ENCODE peak calls at places on chromosomes 3 and 15, in ten cellular contexts. V is psoas muscle; Z is heart right ventricle; F is CD4-positive, CD25-positive, alpha-beta regulatory T cell; P is H9; D is mesendoderm; S is CD4-positive, alpha-beta memory T cell; G is lower lobe of right lung; O is breast epithelium; B is tibial nerve. N is an unnamed sample.
A peak's percentile ranks its signal among the peaks of the same experiment; 100 is the strongest.

GRCh38 chr15:77702211-77702957 is 69.7 kb upstream of the LINGO1 start:
- DNase-seq in S (no peak), D (peak; percentile 89), P (peak; percentile 87), Z (peak; percentile 19), O (no peak), F (no peak), B (no peak), G (no peak), V (no peak), N (no peak)

GRCh38 chr15:65532738-65533051 is 2.4 kb downstream of the HACD3 start:
- DNase-seq in D (no peak), Z (no peak), B (no peak), O (no peak), F (no peak), G (no peak), V (no peak), S (no peak), P (no peak), N (no peak)

GRCh38 chr15:70741107-70741511 is 22.2 kb downstream of the UACA start:
- DNase-seq in G (no peak), S (no peak), D (no peak), Z (peak; percentile 71), B (peak; percentile 83), V (peak; percentile 66), F (no peak), P (no peak), O (peak; percentile 70), N (no peak)

GRCh38 chr3:65356331-65357286 is 668.8 kb upstream of the ADAMTS9 start:
- DNase-seq in G (no peak), O (no peak), F (no peak), B (no peak), P (peak; percentile 68), D (peak; percentile 85), Z (peak; percentile 13), V (no peak), S (no peak), N (no peak)

GRCh38 chr15:26889298-26889898 is 22.5 kb downstream of the GABRA5 start:
- DNase-seq in V (no peak), F (peak; percentile 11), Z (peak; percentile 30), S (peak; percentile 25), G (no peak), D (peak; percentile 63), O (peak; percentile 30), B (peak; percentile 66), P (no peak), N (peak; percentile 7)

GRCh38 chr15:95051881-95052280 is 820.5 kb downstream of the MCTP2 start:
- DNase-seq in D (no peak), V (no peak), B (no peak), Z (no peak), G (no peak), S (no peak), O (no peak), P (no peak), F (no peak), N (no peak)

GRCh38 chr15:29727871-29728270 is 94.4 kb downstream of the TJP1 start:
- DNase-seq in O (no peak), F (no peak), S (no peak), D (no peak), B (no peak), P (no peak), G (no peak), V (no peak), Z (no peak), N (no peak)

GRCh38 chr3:101017048-101017447 is 23.8 kb upstream of the ABI3BP start:
- DNase-seq in O (no peak), V (no peak), F (no peak), D (no peak), S (no peak), Z (no peak), G (no peak), B (no peak), P (no peak), N (no peak)

GRCh38 chr3:159865042-159865579 is 123.5 kb upstream of the IL12A start:
- DNase-seq in F (no peak), Z (no peak), D (no peak), V (no peak), P (no peak), S (no peak), O (no peak), B (no peak), G (no peak), N (no peak)

GRCh38 chr3:115512565-115513410 is 110.5 kb upstream of the GAP43 start:
- DNase-seq in V (no peak), F (no peak), G (peak; percentile 48), D (peak; percentile 96), B (no peak), P (peak; percentile 89), O (no peak), S (peak; percentile 4), Z (no peak), N (no peak)

GRCh38 chr3:104566054-104566453 is 800.7 kb upstream of the ALCAM start:
- DNase-seq in V (no peak), B (no peak), F (no peak), S (no peak), Z (no peak), D (no peak), P (no peak), O (no peak), G (no peak), N (no peak)

GRCh38 chr3:72888546-72889309 is 882 bp downstream of the GXYLT2 start:
- DNase-seq in F (no peak), D (peak; percentile 65), P (peak; percentile 32), O (no peak), B (no peak), V (no peak), G (no peak), Z (no peak), S (no peak), N (no peak)

DNA sequence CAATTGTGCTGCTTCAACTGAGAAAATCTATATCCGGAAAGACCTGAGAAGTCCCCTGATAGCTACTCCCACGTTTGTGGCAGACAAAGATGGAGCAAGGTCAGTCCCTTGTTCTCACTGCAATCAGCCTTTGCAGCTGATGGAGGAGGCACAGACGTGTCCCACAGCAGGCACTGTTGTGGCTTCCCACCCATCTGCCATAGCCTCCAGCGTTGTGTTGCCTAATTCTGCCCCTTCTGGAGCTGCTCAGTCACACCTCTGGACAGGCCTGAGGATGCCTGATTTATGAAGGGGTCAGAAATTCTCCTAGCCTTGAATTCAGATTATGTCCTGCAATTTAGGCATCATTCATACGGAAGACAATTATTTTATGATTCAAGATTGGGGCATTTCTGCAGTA is 41.9 kb downstream of the MRPS25 start:
- DNase-seq in G (no peak), D (no peak), S (no peak), V (no peak), F (no peak), Z (no peak), P (no peak), O (no peak), B (no peak), N (no peak)
- H3K27ac ChIP-seq in G (no peak overlapping the region), D (no peak overlapping the region), S (no peak overlapping the region), V (no peak overlapping the region), F (no peak overlapping the region), Z (no peak overlapping the region), P (no peak overlapping the region), O (no peak overlapping the region), B (no peak overlapping the region), N (no peak overlapping the region)

GRCh38 chr3:30650348-30650995 is 44.1 kb downstream of the TGFBR2 start:
- DNase-seq in P (no peak), S (no peak), V (no peak), F (no peak), B (no peak), Z (no peak), D (no peak), O (no peak), G (no peak), N (no peak)
- H3K27ac ChIP-seq in P (no peak overlapping the region), S (no peak overlapping the region), V (no peak overlapping the region), F (no peak overlapping the region), B (peak overlapping the region; percentile 4), Z (peak overlapping the region; percentile 11), D (no peak overlapping the region), O (no peak overlapping the region), G (peak overlapping the region; percentile 54), N (no peak overlapping the region)

GRCh38 chr15:23372284-23372683 is 17.7 kb downstream of the GOLGA8S start:
- DNase-seq in D (peak; percentile 21), P (no peak), Z (no peak), G (no peak), S (no peak), F (no peak), O (no peak), V (no peak), B (no peak), N (no peak)
- H3K27ac ChIP-seq in D (no peak overlapping the region), P (no peak overlapping the region), Z (peak overlapping the region; percentile 60), G (no peak overlapping the region), S (no peak overlapping the region), F (no peak overlapping the region), O (no peak overlapping the region), V (no peak overlapping the region), B (no peak overlapping the region), N (no peak overlapping the region)

GRCh38 chr3:106740116-106740515 is 637.1 kb upstream of the CCDC54 start:
- DNase-seq in V (no peak), G (no peak), O (no peak), P (no peak), Z (no peak), B (no peak), F (no peak), S (no peak), D (no peak), N (no peak)

GRCh38 chr3:106750092-106750491 is 627.1 kb upstream of the CCDC54 start:
- DNase-seq in F (no peak), O (no peak), Z (no peak), V (no peak), S (no peak), G (no peak), B (no peak), D (peak; percentile 95), P (no peak), N (no peak)

GRCh38 chr3:106746286-106746685 is 631.0 kb upstream of the CCDC54 start:
- DNase-seq in B (no peak), O (no peak), P (no peak), Z (no peak), V (no peak), F (no peak), G (no peak), S (no peak), D (no peak), N (no peak)

GRCh38 chr3:106748471-106748870 is 628.8 kb upstream of the CCDC54 start:
- DNase-seq in G (no peak), F (no peak), V (no peak), P (no peak), D (no peak), S (no peak), O (no peak), Z (no peak), B (no peak), N (no peak)

DNA sequence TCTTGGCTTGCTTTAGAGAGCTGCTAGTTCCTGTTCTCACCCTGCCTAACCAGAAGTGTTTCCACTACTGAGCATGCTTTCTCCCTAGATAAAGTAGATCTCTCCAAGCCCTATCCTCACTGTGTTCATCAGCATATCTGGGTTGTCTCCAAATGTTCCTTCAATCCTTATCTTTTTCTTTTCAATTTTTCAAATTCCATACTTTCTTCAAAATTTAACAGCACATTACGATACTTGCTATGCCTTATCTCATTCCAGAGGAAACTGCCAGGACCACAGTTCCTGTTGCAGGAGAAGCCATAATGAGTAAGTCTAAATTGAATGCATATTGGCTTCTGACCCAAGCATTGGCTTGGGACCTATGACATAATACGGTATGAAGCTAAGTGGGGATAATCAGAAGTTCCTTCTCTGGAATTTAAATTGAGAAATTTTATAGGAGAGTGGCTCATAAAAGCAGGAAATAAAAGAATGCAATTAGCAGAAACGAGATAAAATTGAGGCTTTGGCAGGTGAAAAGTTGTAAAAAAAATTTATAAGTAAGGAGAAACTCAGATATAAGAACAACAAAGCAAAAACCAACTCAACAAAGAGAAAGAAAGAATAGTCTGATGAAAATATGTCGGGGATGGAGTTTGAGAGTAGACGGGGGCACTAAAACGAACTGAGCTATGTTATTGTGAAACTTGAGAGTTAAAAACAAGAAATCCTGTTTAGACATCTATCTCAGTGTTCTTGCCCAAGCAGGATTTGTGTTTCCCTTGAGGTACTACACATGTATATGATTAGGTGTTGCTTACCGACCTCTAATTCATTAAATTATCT is 631.7 kb upstream of the CCDC54 start:
- DNase-seq in P (no peak), O (no peak), F (no peak), Z (no peak), S (no peak), G (no peak), V (no peak), B (no peak), D (peak; percentile 21), N (no peak)
- H3K27ac ChIP-seq in P (no peak overlapping the region), O (no peak overlapping the region), F (no peak overlapping the region), Z (peak overlapping the region; percentile 9), S (no peak overlapping the region), G (no peak overlapping the region), V (no peak overlapping the region), B (no peak overlapping the region), D (no peak overlapping the region), N (no peak overlapping the region)